ENCODE peak calls at places on chromosome 2, in six cellular contexts. One of them, this sample, is unnamed. For H3K4me1, the result is how much of the 10 kb centered on the place peaks cover.

GRCh38 chr2:100903534-100904258 is 83.8 kb downstream of the NPAS2 start:
- DNase-seq in tibial nerve: no peak
- DNase-seq in SK-N-SH: no peak
- DNase-seq in ovary: no peak
- DNase-seq in neuronal stem cell: no peak
- DNase-seq in mesenchymal stem cell: peak
- DNase-seq in this sample: no peak

GRCh38 chr2:160816916-160817315 is 323.3 kb upstream of the RBMS1 start:
- DNase-seq in tibial nerve: no peak
- DNase-seq in SK-N-SH: no peak
- DNase-seq in ovary: no peak
- DNase-seq in neuronal stem cell: no peak
- DNase-seq in mesenchymal stem cell: no peak
- DNase-seq in this sample: no peak

GRCh38 chr2:154261473-154262027 is 389.8 kb downstream of the GALNT13 start:
- DNase-seq in tibial nerve: no peak
- DNase-seq in SK-N-SH: no peak
- DNase-seq in ovary: no peak
- DNase-seq in neuronal stem cell: no peak
- DNase-seq in mesenchymal stem cell: no peak
- DNase-seq in this sample: no peak

GRCh38 chr2:66508358-66509071 is 73.6 kb downstream of the MEIS1 start:
- DNase-seq in tibial nerve: no peak
- DNase-seq in SK-N-SH: peak
- DNase-seq in ovary: no peak
- DNase-seq in neuronal stem cell: no peak
- DNase-seq in mesenchymal stem cell: peak
- DNase-seq in this sample: no peak

GRCh38 chr2:9554841-9555337 is 741 bp downstream of the ADAM17 start:
- DNase-seq in tibial nerve: peak
- DNase-seq in SK-N-SH: peak
- DNase-seq in ovary: peak
- DNase-seq in neuronal stem cell: no peak
- DNase-seq in mesenchymal stem cell: peak
- DNase-seq in this sample: no peak

GRCh38 chr2:239929504-239929903 is 95.6 kb downstream of the NDUFA10 start:
- DNase-seq in tibial nerve: no peak
- DNase-seq in SK-N-SH: no peak
- DNase-seq in ovary: peak
- DNase-seq in neuronal stem cell: no peak
- DNase-seq in mesenchymal stem cell: no peak
- DNase-seq in this sample: no peak

GRCh38 chr2:192007819-192008218 is 160.9 kb upstream of the CAVIN2 start:
- DNase-seq in tibial nerve: no peak
- DNase-seq in SK-N-SH: no peak
- DNase-seq in ovary: no peak
- DNase-seq in neuronal stem cell: no peak
- DNase-seq in mesenchymal stem cell: peak
- DNase-seq in this sample: no peak

GRCh38 chr2:63667132-63667531 is 78.4 kb downstream of the MDH1 start:
- DNase-seq in tibial nerve: no peak
- DNase-seq in SK-N-SH: no peak
- DNase-seq in ovary: no peak
- DNase-seq in neuronal stem cell: no peak
- DNase-seq in mesenchymal stem cell: no peak
- DNase-seq in this sample: no peak

GRCh38 chr2:230942920-230943896 is 18.2 kb upstream of the GPR55 start:
- DNase-seq in tibial nerve: no peak
- DNase-seq in SK-N-SH: no peak
- DNase-seq in ovary: no peak
- DNase-seq in neuronal stem cell: no peak
- DNase-seq in mesenchymal stem cell: no peak
- DNase-seq in this sample: no peak

GRCh38 chr2:173747037-173747436 is 218.1 kb downstream of the SP3 start:
- DNase-seq in tibial nerve: no peak
- DNase-seq in SK-N-SH: no peak
- DNase-seq in ovary: no peak
- DNase-seq in neuronal stem cell: no peak
- DNase-seq in mesenchymal stem cell: no peak
- DNase-seq in this sample: no peak

GRCh38 chr2:71336802-71337201 is 5.2 kb downstream of the ZNF638 start:
- DNase-seq in tibial nerve: peak
- DNase-seq in SK-N-SH: no peak
- DNase-seq in ovary: no peak
- DNase-seq in neuronal stem cell: no peak
- DNase-seq in mesenchymal stem cell: peak
- DNase-seq in this sample: no peak

GRCh38 chr2:54535599-54536195 is 79.6 kb downstream of the SPTBN1 start:
- DNase-seq in tibial nerve: peak
- DNase-seq in SK-N-SH: no peak
- DNase-seq in ovary: no peak
- DNase-seq in neuronal stem cell: no peak
- DNase-seq in mesenchymal stem cell: no peak
- DNase-seq in this sample: peak

GRCh38 chr2:85662899-85663683 is 4.9 kb downstream of the SFTPB start:
- DNase-seq in tibial nerve: peak
- DNase-seq in SK-N-SH: peak
- DNase-seq in ovary: peak
- DNase-seq in neuronal stem cell: no peak
- DNase-seq in mesenchymal stem cell: peak
- DNase-seq in this sample: no peak

GRCh38 chr2:187876554-187876953 is 322.3 kb upstream of the TFPI start:
- DNase-seq in tibial nerve: no peak
- DNase-seq in SK-N-SH: no peak
- DNase-seq in ovary: no peak
- DNase-seq in neuronal stem cell: no peak
- DNase-seq in mesenchymal stem cell: no peak
- DNase-seq in this sample: no peak

GRCh38 chr2:208584387-208584965 is 177.9 kb downstream of the PTH2R start:
- DNase-seq in tibial nerve: no peak
- DNase-seq in SK-N-SH: no peak
- DNase-seq in ovary: no peak
- DNase-seq in neuronal stem cell: peak
- DNase-seq in mesenchymal stem cell: no peak
- DNase-seq in this sample: no peak

GRCh38 chr2:216516730-216517350 is 18.2 kb downstream of the RPL37A start:
- DNase-seq in tibial nerve: no peak
- DNase-seq in SK-N-SH: peak
- DNase-seq in ovary: no peak
- DNase-seq in neuronal stem cell: no peak
- DNase-seq in mesenchymal stem cell: peak
- DNase-seq in this sample: no peak

GRCh38 chr2:48134704-48135103 is 228.4 kb upstream of the FBXO11 start:
- DNase-seq in tibial nerve: no peak
- DNase-seq in SK-N-SH: no peak
- DNase-seq in ovary: no peak
- DNase-seq in neuronal stem cell: no peak
- DNase-seq in mesenchymal stem cell: no peak
- DNase-seq in this sample: no peak

GRCh38 chr2:3257166-3257565 is 120.5 kb downstream of the EIPR1 start:
- DNase-seq in tibial nerve: no peak
- DNase-seq in SK-N-SH: peak
- DNase-seq in ovary: no peak
- DNase-seq in neuronal stem cell: no peak
- DNase-seq in mesenchymal stem cell: peak
- DNase-seq in this sample: no peak

GRCh38 chr2:118202707-118203303 is 114.5 kb downstream of the INSIG2 start:
- DNase-seq in tibial nerve: peak
- DNase-seq in SK-N-SH: peak
- DNase-seq in ovary: no peak
- DNase-seq in neuronal stem cell: no peak
- DNase-seq in mesenchymal stem cell: peak
- DNase-seq in this sample: peak

GRCh38 chr2:155418753-155419152 is 720.3 kb downstream of the KCNJ3 start:
- DNase-seq in tibial nerve: no peak
- DNase-seq in SK-N-SH: no peak
- DNase-seq in ovary: no peak
- DNase-seq in neuronal stem cell: no peak
- DNase-seq in mesenchymal stem cell: no peak
- DNase-seq in this sample: no peak

GRCh38 chr2:56230171-56230570 is 46.4 kb downstream of the CCDC85A start:
- DNase-seq in tibial nerve: no peak
- DNase-seq in SK-N-SH: no peak
- DNase-seq in ovary: no peak
- DNase-seq in neuronal stem cell: no peak
- DNase-seq in mesenchymal stem cell: peak
- DNase-seq in this sample: no peak

GRCh38 chr2:10447300-10448207 is 573 bp downstream of the ODC1 start:
- DNase-seq in tibial nerve: peak
- DNase-seq in SK-N-SH: peak
- DNase-seq in ovary: peak
- DNase-seq in neuronal stem cell: no peak
- DNase-seq in mesenchymal stem cell: peak
- DNase-seq in this sample: no peak

GRCh38 chr2:10327896-10328666 is 25.4 kb downstream of the HPCAL1 start:
- DNase-seq in tibial nerve: no peak
- DNase-seq in SK-N-SH: no peak
- DNase-seq in ovary: no peak
- DNase-seq in neuronal stem cell: no peak
- DNase-seq in mesenchymal stem cell: no peak
- DNase-seq in this sample: peak

GRCh38 chr2:10404324-10405143 is 43.6 kb downstream of the ODC1 start:
- DNase-seq in tibial nerve: no peak
- DNase-seq in SK-N-SH: peak
- DNase-seq in ovary: no peak
- DNase-seq in neuronal stem cell: no peak
- DNase-seq in mesenchymal stem cell: no peak
- DNase-seq in this sample: peak

GRCh38 chr2:71716697-71717624 is 263.6 kb downstream of the DYSF start:
- DNase-seq in tibial nerve: peak
- DNase-seq in SK-N-SH: no peak
- DNase-seq in ovary: no peak
- DNase-seq in neuronal stem cell: no peak
- DNase-seq in mesenchymal stem cell: peak
- DNase-seq in this sample: peak

GRCh38 chr2:8090748-8091700 is 590.8 kb upstream of the ID2 start:
- DNase-seq in tibial nerve: peak
- DNase-seq in SK-N-SH: no peak
- DNase-seq in ovary: peak
- DNase-seq in neuronal stem cell: no peak
- DNase-seq in mesenchymal stem cell: peak
- DNase-seq in this sample: peak

GRCh38 chr2:234146087-234146826 is 95.8 kb downstream of the SPP2 start:
- DNase-seq in tibial nerve: no peak
- DNase-seq in SK-N-SH: no peak
- DNase-seq in ovary: no peak
- DNase-seq in neuronal stem cell: no peak
- DNase-seq in mesenchymal stem cell: peak
- DNase-seq in this sample: no peak

GRCh38 chr2:54763636-54764291 is 40.3 kb downstream of the EML6 start:
- DNase-seq in tibial nerve: no peak
- DNase-seq in SK-N-SH: no peak
- DNase-seq in ovary: no peak
- DNase-seq in neuronal stem cell: no peak
- DNase-seq in mesenchymal stem cell: no peak
- DNase-seq in this sample: no peak

GRCh38 chr2:11270891-11271290 is 73.5 kb downstream of the ROCK2 start:
- DNase-seq in tibial nerve: no peak
- DNase-seq in SK-N-SH: no peak
- DNase-seq in ovary: no peak
- DNase-seq in neuronal stem cell: no peak
- DNase-seq in mesenchymal stem cell: peak
- DNase-seq in this sample: no peak

GRCh38 chr2:109132626-109133025 is 3.6 kb downstream of the SH3RF3 start:
- DNase-seq in tibial nerve: no peak
- DNase-seq in SK-N-SH: no peak
- DNase-seq in ovary: no peak
- DNase-seq in neuronal stem cell: no peak
- DNase-seq in mesenchymal stem cell: no peak
- DNase-seq in this sample: no peak

GRCh38 chr2:109129921-109130725 is 1.1 kb downstream of the SH3RF3 start:
- DNase-seq in tibial nerve: no peak
- DNase-seq in SK-N-SH: no peak
- DNase-seq in ovary: peak
- DNase-seq in neuronal stem cell: no peak
- DNase-seq in mesenchymal stem cell: peak
- DNase-seq in this sample: peak

GRCh38 chr2:109130726-109130995 is 1.7 kb downstream of the SH3RF3 start:
- DNase-seq in tibial nerve: no peak
- DNase-seq in SK-N-SH: no peak
- DNase-seq in ovary: no peak
- DNase-seq in neuronal stem cell: no peak
- DNase-seq in mesenchymal stem cell: no peak
- DNase-seq in this sample: no peak

GRCh38 chr2:109133746-109134145 is 4.7 kb downstream of the SH3RF3 start:
- DNase-seq in tibial nerve: no peak
- DNase-seq in SK-N-SH: no peak
- DNase-seq in ovary: no peak
- DNase-seq in neuronal stem cell: no peak
- DNase-seq in mesenchymal stem cell: no peak
- DNase-seq in this sample: no peak

GRCh38 chr2:109131777-109132176 is 2.8 kb downstream of the SH3RF3 start:
- DNase-seq in tibial nerve: no peak
- DNase-seq in SK-N-SH: no peak
- DNase-seq in ovary: no peak
- DNase-seq in neuronal stem cell: no peak
- DNase-seq in mesenchymal stem cell: peak
- DNase-seq in this sample: no peak
- H3K4me1 ChIP-seq in tibial nerve: under half
- H3K4me1 ChIP-seq in SK-N-SH: under half
- H3K4me1 ChIP-seq in ovary: under half
- H3K4me1 ChIP-seq in neuronal stem cell: under half
- H3K4me1 ChIP-seq in mesenchymal stem cell: under half
- H3K4me1 ChIP-seq in this sample: under half

GRCh38 chr2:162368494-162368893 is 24.6 kb downstream of the GCA start:
- DNase-seq in tibial nerve: no peak
- DNase-seq in SK-N-SH: no peak
- DNase-seq in ovary: no peak
- DNase-seq in neuronal stem cell: no peak
- DNase-seq in mesenchymal stem cell: no peak
- DNase-seq in this sample: no peak
- H3K4me1 ChIP-seq in tibial nerve: under half
- H3K4me1 ChIP-seq in SK-N-SH: under half
- H3K4me1 ChIP-seq in ovary: under half
- H3K4me1 ChIP-seq in neuronal stem cell: under half
- H3K4me1 ChIP-seq in mesenchymal stem cell: under half
- H3K4me1 ChIP-seq in this sample: under half

DNA sequence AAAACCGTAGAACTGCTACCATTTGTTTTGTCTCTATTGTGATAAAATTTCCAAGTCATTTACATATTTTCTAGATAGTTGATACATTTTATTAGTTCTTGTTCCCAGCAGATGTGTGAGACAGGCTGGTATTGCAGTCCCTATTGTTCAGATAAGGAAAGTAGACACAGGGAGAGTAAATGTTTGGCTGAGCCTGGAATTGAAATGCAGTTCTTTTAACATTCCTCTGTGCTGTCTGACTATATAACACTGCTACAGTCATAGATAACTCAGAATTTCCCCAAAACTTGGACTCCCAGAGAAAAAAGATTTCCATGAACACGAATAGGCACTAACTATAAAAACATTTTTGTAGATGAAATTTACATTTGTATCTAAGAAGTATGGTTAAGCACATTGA is 71.3 kb downstream of the PLCL1 start:
- DNase-seq in tibial nerve: no peak
- DNase-seq in SK-N-SH: no peak
- DNase-seq in ovary: no peak
- DNase-seq in neuronal stem cell: no peak
- DNase-seq in mesenchymal stem cell: no peak
- DNase-seq in this sample: no peak
- H3K4me1 ChIP-seq in tibial nerve: under half
- H3K4me1 ChIP-seq in SK-N-SH: under half
- H3K4me1 ChIP-seq in ovary: under half
- H3K4me1 ChIP-seq in neuronal stem cell: under half
- H3K4me1 ChIP-seq in mesenchymal stem cell: under half
- H3K4me1 ChIP-seq in this sample: under half

GRCh38 chr2:46847726-46848421 is 67.7 kb downstream of the MCFD2 start:
- DNase-seq in tibial nerve: no peak
- DNase-seq in SK-N-SH: no peak
- DNase-seq in ovary: no peak
- DNase-seq in neuronal stem cell: no peak
- DNase-seq in mesenchymal stem cell: peak
- DNase-seq in this sample: no peak
- H3K4me1 ChIP-seq in tibial nerve: half or more
- H3K4me1 ChIP-seq in SK-N-SH: half or more
- H3K4me1 ChIP-seq in ovary: half or more
- H3K4me1 ChIP-seq in neuronal stem cell: under half
- H3K4me1 ChIP-seq in mesenchymal stem cell: under half
- H3K4me1 ChIP-seq in this sample: half or more

This sample was measured in psoas muscle.